ENCODE peak calls at places on chromosomes 1 and 21, in seven cellular contexts. D is hypothalamus, X is SJSA1, P is anterior cingulate cortex, R is T follicular helper cell, V is PC-9, G is AG09319. N is an unnamed sample.

GRCh38 chr1:1861339-1861730 is 29.6 kb downstream of the GNB1 start:
- DNase-seq in D (no peak), G (no peak), R (no peak), X (no peak), V (no peak), P (no peak), N (no peak)

GRCh38 chr1:18796950-18797349 is 62.5 kb downstream of the TAS1R2 start:
- DNase-seq in P (no peak), R (no peak), V (no peak), G (no peak), X (no peak), D (no peak), N (no peak)

GRCh38 chr1:45685308-45686080 is 839 bp downstream of the GPBP1L1 start:
- DNase-seq in R (no peak), X (no peak), V (no peak), G (no peak), P (no peak), D (no peak), N (no peak)

GRCh38 chr21:33290441-33290840 is 24.3 kb downstream of the IL10RB start:
- DNase-seq in P (no peak), G (no peak), X (no peak), R (no peak), D (no peak), V (no peak), N (no peak)

GRCh38 chr1:114235956-114236355 is 82.3 kb upstream of the SYT6 start:
- DNase-seq in V (no peak), G (no peak), X (no peak), D (no peak), R (no peak), P (no peak), N (no peak)

GRCh38 chr1:66752671-66753371 is 562 bp downstream of the DYNLT5 start:
- DNase-seq in P (no peak), X (no peak), D (no peak), V (no peak), R (no peak), G (no peak), N (no peak)

GRCh38 chr1:26045712-26046312 is at the start of gene SLC30A2:
- DNase-seq in D (no peak), V (no peak), G (no peak), X (no peak), R (no peak), P (no peak), N (no peak)

GRCh38 chr1:64043976-64044375 is 159.4 kb upstream of the UBE2U start:
- DNase-seq in R (no peak), D (no peak), G (no peak), X (no peak), V (no peak), P (no peak), N (no peak)